ENCODE peak calls at places on chromosomes 13 and 19, in six cellular contexts. Z is stimulated activated CD4-positive, alpha-beta T cell treated with anti-CD3 and anti-CD28 coated beads, TNF-alpha, amount 100 ng/mL, for 48 hours; D is body of pancreas; U is left cardiac atrium; H is DMS53; V is cardiac muscle cell. A is an unnamed sample.

GRCh38 chr19:3783660-3784584 is 2.3 kb downstream of the MATK start:
- DNase-seq in Z (peak; percentile 44), D (no peak), U (no peak), H (peak; percentile 67), V (no peak), A (no peak)

GRCh38 chr13:41645313-41645712 is 188.0 kb downstream of the RGCC start:
- DNase-seq in Z (no peak), D (no peak), U (no peak), H (no peak), V (peak; percentile 85), A (peak; percentile 20)

GRCh38 chr13:106691251-106691650 is 123.3 kb upstream of the ARGLU1 start:
- DNase-seq in Z (no peak), D (no peak), U (no peak), H (no peak), V (no peak), A (no peak)

GRCh38 chr19:16726916-16727315 is 7.3 kb downstream of the NWD1 start:
- DNase-seq in Z (no peak), D (no peak), U (no peak), H (no peak), V (no peak), A (no peak)

GRCh38 chr13:105502193-105502592 is 1033.3 kb downstream of the EFNB2 start:
- DNase-seq in Z (no peak), D (no peak), U (no peak), H (no peak), V (no peak), A (no peak)

GRCh38 chr19:15696654-15697194 is 23.8 kb downstream of the CYP4F12 start:
- DNase-seq in Z (no peak), D (no peak), U (no peak), H (no peak), V (no peak), A (no peak)

GRCh38 chr13:113855931-113856715 is 7.8 kb downstream of the GAS6 start:
- DNase-seq in Z (no peak), D (peak; percentile 6), U (no peak), H (no peak), V (no peak), A (no peak)

GRCh38 chr19:15945301-15945700 is 3.5 kb upstream of the OR10H4 start:
- DNase-seq in Z (no peak), D (no peak), U (no peak), H (no peak), V (no peak), A (no peak)

GRCh38 chr19:8363803-8364771 is at the start of gene ANGPTL4:
- DNase-seq in Z (peak; percentile 81), D (peak; percentile 70), U (peak; percentile 90), H (peak; percentile 78), V (peak; percentile 92), A (peak; percentile 79)

GRCh38 chr13:114149774-114150740 is 17.6 kb upstream of the RASA3 start:
- DNase-seq in Z (no peak), D (no peak), U (no peak), H (peak; percentile 83), V (no peak), A (no peak)

GRCh38 chr19:56258272-56258671 is 14.3 kb upstream of the EDDM13 start:
- DNase-seq in Z (no peak), D (no peak), U (no peak), H (no peak), V (no peak), A (no peak)

GRCh38 chr13:101529419-101529818 is 76.9 kb downstream of the ITGBL1 start:
- DNase-seq in Z (no peak), D (no peak), U (no peak), H (no peak), V (peak; percentile 55), A (no peak)

GRCh38 chr19:56765107-56765506 is 75.4 kb downstream of the PEG3 start:
- DNase-seq in Z (peak; percentile 1), D (peak; percentile 58), U (peak; percentile 78), H (peak; percentile 37), V (peak; percentile 25), A (no peak)

GRCh38 chr13:35796627-35797026 is 320.1 kb upstream of the MAB21L1 start:
- DNase-seq in Z (no peak), D (no peak), U (no peak), H (no peak), V (no peak), A (no peak)

GRCh38 chr19:29285878-29286277 is 72.9 kb upstream of the UQCRFS1 start:
- DNase-seq in Z (no peak), D (no peak), U (no peak), H (no peak), V (peak; percentile 3), A (no peak)

GRCh38 chr13:38090913-38091312 is 221.3 kb upstream of the TRPC4 start:
- DNase-seq in Z (no peak), D (no peak), U (no peak), H (no peak), V (no peak), A (no peak)

GRCh38 chr19:42079276-42079669 is 3.3 kb downstream of the ZNF574 start:
- DNase-seq in Z (no peak), D (no peak), U (no peak), H (no peak), V (no peak), A (no peak)

GRCh38 chr19:343941-344624 is 513 bp downstream of the MIER2 start:
- DNase-seq in Z (peak; percentile 36), D (peak; percentile 28), U (no peak), H (no peak), V (peak; percentile 19), A (peak; percentile 15)

GRCh38 chr19:33590224-33590623 is 31.5 kb upstream of the CHST8 start:
- DNase-seq in Z (no peak), D (no peak), U (no peak), H (no peak), V (no peak), A (no peak)

GRCh38 chr19:495440-496332 is 600 bp upstream of the MADCAM1 start:
- DNase-seq in Z (peak; percentile 41), D (no peak), U (no peak), H (peak; percentile 63), V (peak; percentile 49), A (no peak)

GRCh38 chr19:5143471-5144411 is 174.8 kb downstream of the KDM4B start:
- DNase-seq in Z (no peak), D (no peak), U (peak; percentile 37), H (no peak), V (no peak), A (no peak)

GRCh38 chr13:40164137-40164536 is 502.3 kb downstream of the FOXO1 start:
- DNase-seq in Z (no peak), D (no peak), U (no peak), H (peak; percentile 6), V (no peak), A (no peak)

GRCh38 chr13:24672141-24673132 is 7.8 kb upstream of the ATP12A start:
- DNase-seq in Z (no peak), D (no peak), U (no peak), H (no peak), V (no peak), A (no peak)

GRCh38 chr19:5937550-5937949 is 23.5 kb downstream of the CAPS start:
- DNase-seq in Z (no peak), D (no peak), U (no peak), H (no peak), V (no peak), A (no peak)

GRCh38 chr19:19514215-19514633 is 1.1 kb downstream of the TSSK6 start:
- DNase-seq in Z (no peak), D (peak; percentile 36), U (peak; percentile 87), H (no peak), V (peak; percentile 89), A (no peak)

GRCh38 chr13:111337206-111337605 is 16.8 kb downstream of the TEX29 start:
- DNase-seq in Z (no peak), D (no peak), U (no peak), H (no peak), V (peak; percentile 75), A (no peak)

GRCh38 chr19:38421856-38422255 is 4.2 kb downstream of the RASGRP4 start:
- DNase-seq in Z (no peak), D (no peak), U (no peak), H (no peak), V (no peak), A (no peak)

GRCh38 chr19:7869910-7870511 is 4.2 kb downstream of the PRR36 start:
- DNase-seq in Z (no peak), D (peak; percentile 63), U (peak; percentile 53), H (no peak), V (no peak), A (no peak)

A was measured in small intestine.